ENCODE peak calls at places on chromosomes 13 and 19, in seven cellular contexts. N is astrocyte, Y is AG04449, P is colonic mucosa, A is psoas muscle, M is HAP-1, S is IMR-90. W is an unnamed sample.

GRCh38 chr13:46983881-46984280 is 87.0 kb upstream of the HTR2A start:
- DNase-seq in N (no peak), Y (no peak), P (no peak), A (no peak), M (no peak), S (peak; percentile 76), W (peak; percentile 72)

GRCh38 chr19:16073988-16074387 is 2.3 kb upstream of the TPM4 start:
- DNase-seq in N (no peak), Y (no peak), P (no peak), A (no peak), M (no peak), S (no peak), W (peak; percentile 59)

GRCh38 chr13:23810842-23811241 is 78.4 kb downstream of the MIPEP start:
- DNase-seq in N (no peak), Y (no peak), P (no peak), A (no peak), M (no peak), S (no peak), W (no peak)

GRCh38 chr19:10699650-10700335 is 1.4 kb upstream of the QTRT1 start:
- DNase-seq in N (peak; percentile 12), Y (no peak), P (peak; percentile 76), A (no peak), M (peak; percentile 49), S (peak; percentile 54), W (peak; percentile 78)

GRCh38 chr19:35718345-35719041 is 690 bp downstream of the KMT2B start:
- DNase-seq in N (no peak), Y (no peak), P (peak; percentile 42), A (peak; percentile 40), M (no peak), S (no peak), W (peak; percentile 55)

GRCh38 chr19:53192771-53193533 is at the start of gene ZNF665:
- DNase-seq in N (peak; percentile 75), Y (no peak), P (peak; percentile 92), A (peak; percentile 88), M (peak; percentile 28), S (peak; percentile 82), W (peak; percentile 86)

GRCh38 chr19:56946164-56946563 is 105.6 kb upstream of the PEG3 start:
- DNase-seq in N (no peak), Y (no peak), P (no peak), A (no peak), M (no peak), S (no peak), W (no peak)

GRCh38 chr19:10984166-10984735 is 23.4 kb downstream of the SMARCA4 start:
- DNase-seq in N (no peak), Y (no peak), P (no peak), A (no peak), M (no peak), S (no peak), W (no peak)

GRCh38 chr13:91904597-91904996 is 506.2 kb downstream of the GPC5 start:
- DNase-seq in N (no peak), Y (no peak), P (no peak), A (no peak), M (no peak), S (no peak), W (no peak)

GRCh38 chr19:30684613-30685012 is 312.4 kb downstream of the ZNF536 start:
- DNase-seq in N (no peak), Y (no peak), P (no peak), A (no peak), M (no peak), S (no peak), W (no peak)

GRCh38 chr13:85347251-85347650 is 452.0 kb downstream of the SLITRK6 start:
- DNase-seq in N (peak; percentile 57), Y (no peak), P (no peak), A (no peak), M (no peak), S (peak; percentile 8), W (no peak)

GRCh38 chr13:103303078-103303651 is 236.9 kb upstream of the SLC10A2 start:
- DNase-seq in N (no peak), Y (no peak), P (no peak), A (no peak), M (no peak), S (no peak), W (no peak)

GRCh38 chr13:88086577-88086976 is 415.4 kb downstream of the SLITRK5 start:
- DNase-seq in N (peak; percentile 36), Y (no peak), P (no peak), A (no peak), M (no peak), S (peak; percentile 22), W (no peak)

GRCh38 chr19:8338835-8339234 is 4.2 kb downstream of the KANK3 start:
- DNase-seq in N (no peak), Y (no peak), P (no peak), A (no peak), M (no peak), S (no peak), W (no peak)

GRCh38 chr13:43054803-43055802 is 31.7 kb downstream of the DNAJC15 start:
- DNase-seq in N (peak; percentile 84), Y (peak; percentile 46), P (peak; percentile 52), A (no peak), M (peak; percentile 88), S (peak; percentile 87), W (peak; percentile 60)

GRCh38 chr13:42794572-42795275 is 13.3 kb downstream of the FAM216B start:
- DNase-seq in N (peak; percentile 59), Y (no peak), P (no peak), A (no peak), M (no peak), S (no peak), W (no peak)

GRCh38 chr13:97491452-97491851 is 57.5 kb downstream of the RAP2A start:
- DNase-seq in N (no peak), Y (no peak), P (no peak), A (no peak), M (no peak), S (no peak), W (no peak)

GRCh38 chr13:33487575-33488243 is 202.2 kb upstream of the STARD13 start:
- DNase-seq in N (no peak), Y (no peak), P (peak; percentile 25), A (no peak), M (no peak), S (peak; percentile 65), W (peak; percentile 63)

GRCh38 chr19:17170538-17171297 is 44.4 kb upstream of the USE1 start:
- DNase-seq in N (no peak), Y (no peak), P (no peak), A (no peak), M (no peak), S (no peak), W (no peak)

GRCh38 chr19:15779756-15780476 is 7.5 kb upstream of the OR10H5 start:
- DNase-seq in N (no peak), Y (no peak), P (peak; percentile 70), A (peak; percentile 67), M (no peak), S (no peak), W (no peak)

GRCh38 chr13:52414963-52415362 is 9.0 kb upstream of the THSD1 start:
- DNase-seq in N (peak; percentile 69), Y (peak; percentile 23), P (no peak), A (no peak), M (no peak), S (peak; percentile 69), W (peak; percentile 72)

GRCh38 chr19:2546128-2547032 is 70.5 kb downstream of the GADD45B start:
- DNase-seq in N (peak; percentile 43), Y (no peak), P (peak; percentile 59), A (peak; percentile 80), M (no peak), S (no peak), W (no peak)

GRCh38 chr19:17522988-17523872 is 11.8 kb downstream of the PGLS start:
- DNase-seq in N (no peak), Y (no peak), P (peak; percentile 56), A (peak; percentile 41), M (no peak), S (no peak), W (no peak)

GRCh38 chr13:99271249-99271648 is 13.1 kb upstream of the GPR18 start:
- DNase-seq in N (no peak), Y (no peak), P (no peak), A (no peak), M (no peak), S (no peak), W (no peak)
- H3K4me3 ChIP-seq in N (no peak overlapping the region), Y (no peak overlapping the region), P (no peak overlapping the region), A (no peak overlapping the region), M (no peak overlapping the region), S (no peak overlapping the region), W (no peak overlapping the region)

DNA sequence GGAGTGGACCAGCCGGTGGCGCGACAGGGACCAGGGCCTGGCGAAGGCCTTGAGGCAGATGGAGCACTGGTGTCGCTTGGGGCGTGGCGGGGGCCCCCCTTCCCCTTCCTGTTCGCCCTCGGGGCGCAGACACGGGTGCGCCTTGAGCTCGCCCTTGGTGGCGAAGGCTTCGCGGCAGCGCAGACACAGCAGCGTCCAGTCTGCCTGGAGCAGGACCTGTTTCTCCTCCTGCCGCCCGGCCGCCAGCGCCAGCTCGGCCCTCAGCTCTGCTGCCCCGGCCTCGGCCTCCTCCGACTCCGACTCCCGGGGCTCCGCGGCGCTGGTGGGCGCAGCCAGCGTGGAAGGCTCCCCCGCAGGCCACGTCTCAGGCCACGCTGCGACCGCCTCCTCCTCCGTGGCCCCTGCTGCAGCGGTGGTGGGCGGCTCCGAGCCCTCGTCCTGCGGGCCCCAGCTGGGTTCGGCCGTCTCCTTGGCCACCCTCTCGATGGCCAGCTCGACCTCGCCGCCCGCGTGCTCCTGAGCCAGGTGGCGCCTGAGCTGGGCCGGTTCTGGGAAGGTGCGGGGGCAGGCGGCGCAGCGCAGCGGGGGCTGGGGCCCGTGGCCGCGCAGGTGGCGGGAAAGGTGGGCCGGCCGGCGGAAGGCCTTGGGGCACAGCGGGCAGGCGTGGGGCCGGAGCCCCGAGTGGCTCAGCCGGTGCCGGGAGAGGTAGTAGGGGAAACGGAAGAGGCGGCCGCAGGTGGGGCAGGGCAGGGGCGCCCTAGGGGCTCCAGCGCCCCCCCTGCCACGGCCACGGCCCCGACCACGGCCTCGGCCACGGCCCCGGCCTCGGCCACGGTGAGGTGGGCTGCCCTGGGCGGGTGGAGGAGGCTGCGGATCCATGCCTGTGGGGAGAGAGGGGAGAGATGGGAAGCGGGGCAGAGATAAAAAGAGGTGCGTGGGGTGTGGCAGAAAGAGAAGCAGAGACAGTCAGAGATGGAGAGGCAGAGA is 1.6 kb downstream of the ZNF579 start:
- DNase-seq in N (no peak), Y (no peak), P (no peak), A (no peak), M (no peak), S (no peak), W (no peak)
- H3K4me3 ChIP-seq in N (peak overlapping the region; percentile 80), Y (peak overlapping the region; percentile 96), P (no peak overlapping the region), A (peak overlapping the region; percentile 93), M (peak overlapping the region; percentile 82), S (peak overlapping the region; percentile 87), W (peak overlapping the region; percentile 91)

GRCh38 chr13:90696656-90697055 is 650.8 kb upstream of the MIR17HG start:
- DNase-seq in N (peak; percentile 55), Y (no peak), P (no peak), A (no peak), M (no peak), S (peak; percentile 0), W (no peak)
- H3K4me3 ChIP-seq in N (peak overlapping the region; percentile 9), Y (no peak overlapping the region), P (no peak overlapping the region), A (no peak overlapping the region), M (no peak overlapping the region), S (no peak overlapping the region), W (no peak overlapping the region)

GRCh38 chr19:12788682-12789097 is 2.6 kb upstream of the JUNB start:
- DNase-seq in N (no peak), Y (no peak), P (peak; percentile 93), A (peak; percentile 85), M (no peak), S (peak; percentile 75), W (peak; percentile 87)
- H3K4me3 ChIP-seq in N (peak overlapping the region; percentile 39), Y (peak overlapping the region; percentile 55), P (peak overlapping the region; percentile 90), A (peak overlapping the region; percentile 99), M (no peak overlapping the region), S (peak overlapping the region; percentile 27), W (peak overlapping the region; percentile 57)

W was measured in foreskin fibroblast.